ENCODE peak calls at places on chromosomes 13 and 19, in eight cellular contexts. One of them, this sample, is unnamed.

GRCh38 chr13:80259159-80259558 is 81.8 kb downstream of the SPRY2 start:
- DNase-seq in stomach: no peak
- DNase-seq in uterus: no peak
- DNase-seq in suprapubic skin: no peak
- DNase-seq in heart left ventricle: no peak
- DNase-seq in NB4: no peak
- DNase-seq in adrenal gland: no peak
- DNase-seq in esophagus squamous epithelium: no peak
- DNase-seq in this sample: peak

GRCh38 chr13:33286143-33286542 is 588 bp upstream of the STARD13 start:
- DNase-seq in NB4: no peak
- DNase-seq in esophagus squamous epithelium: no peak
- DNase-seq in suprapubic skin: no peak
- DNase-seq in stomach: no peak
- DNase-seq in heart left ventricle: no peak
- DNase-seq in adrenal gland: no peak
- DNase-seq in uterus: no peak
- DNase-seq in this sample: no peak

GRCh38 chr13:34816118-34816517 is 126.0 kb upstream of the NBEA start:
- DNase-seq in esophagus squamous epithelium: no peak
- DNase-seq in NB4: no peak
- DNase-seq in heart left ventricle: no peak
- DNase-seq in uterus: no peak
- DNase-seq in adrenal gland: no peak
- DNase-seq in suprapubic skin: no peak
- DNase-seq in stomach: no peak
- DNase-seq in this sample: no peak

GRCh38 chr13:73874460-73874859 is 259.7 kb downstream of the KLF12 start:
- DNase-seq in heart left ventricle: no peak
- DNase-seq in adrenal gland: no peak
- DNase-seq in NB4: no peak
- DNase-seq in suprapubic skin: no peak
- DNase-seq in esophagus squamous epithelium: no peak
- DNase-seq in stomach: no peak
- DNase-seq in uterus: no peak
- DNase-seq in this sample: no peak

GRCh38 chr19:38970664-38971532 is 4.6 kb downstream of the FBXO17 start:
- DNase-seq in NB4: peak
- DNase-seq in esophagus squamous epithelium: no peak
- DNase-seq in heart left ventricle: no peak
- DNase-seq in stomach: no peak
- DNase-seq in adrenal gland: no peak
- DNase-seq in uterus: no peak
- DNase-seq in suprapubic skin: no peak
- DNase-seq in this sample: no peak

GRCh38 chr13:101751488-101751887 is 299.0 kb downstream of the ITGBL1 start:
- DNase-seq in uterus: no peak
- DNase-seq in stomach: no peak
- DNase-seq in NB4: peak
- DNase-seq in heart left ventricle: no peak
- DNase-seq in esophagus squamous epithelium: no peak
- DNase-seq in adrenal gland: no peak
- DNase-seq in suprapubic skin: no peak
- DNase-seq in this sample: no peak

GRCh38 chr19:18299654-18300053 is 18.2 kb upstream of the JUND start:
- DNase-seq in NB4: no peak
- DNase-seq in esophagus squamous epithelium: no peak
- DNase-seq in heart left ventricle: no peak
- DNase-seq in uterus: no peak
- DNase-seq in stomach: no peak
- DNase-seq in adrenal gland: no peak
- DNase-seq in suprapubic skin: no peak
- DNase-seq in this sample: no peak

GRCh38 chr13:30113531-30113930 is 193.8 kb downstream of the KATNAL1 start:
- DNase-seq in suprapubic skin: no peak
- DNase-seq in NB4: no peak
- DNase-seq in heart left ventricle: no peak
- DNase-seq in esophagus squamous epithelium: no peak
- DNase-seq in stomach: no peak
- DNase-seq in adrenal gland: no peak
- DNase-seq in uterus: no peak
- DNase-seq in this sample: no peak

GRCh38 chr19:54439174-54439851 is 9.7 kb upstream of the LENG8 start:
- DNase-seq in adrenal gland: peak
- DNase-seq in esophagus squamous epithelium: no peak
- DNase-seq in NB4: peak
- DNase-seq in heart left ventricle: no peak
- DNase-seq in stomach: peak
- DNase-seq in suprapubic skin: no peak
- DNase-seq in uterus: no peak
- DNase-seq in this sample: no peak

GRCh38 chr13:110509478-110509926 is 52.0 kb downstream of the RAB20 start:
- DNase-seq in esophagus squamous epithelium: no peak
- DNase-seq in heart left ventricle: peak
- DNase-seq in uterus: no peak
- DNase-seq in NB4: no peak
- DNase-seq in stomach: no peak
- DNase-seq in suprapubic skin: no peak
- DNase-seq in adrenal gland: no peak
- DNase-seq in this sample: no peak

GRCh38 chr19:56538761-56539263 is at the start of gene ZFP28:
- DNase-seq in uterus: peak
- DNase-seq in heart left ventricle: peak
- DNase-seq in NB4: no peak
- DNase-seq in stomach: no peak
- DNase-seq in esophagus squamous epithelium: peak
- DNase-seq in adrenal gland: no peak
- DNase-seq in suprapubic skin: peak
- DNase-seq in this sample: peak

GRCh38 chr13:21735621-21736401 is 64.9 kb downstream of the FGF9 start:
- DNase-seq in esophagus squamous epithelium: no peak
- DNase-seq in adrenal gland: peak
- DNase-seq in uterus: no peak
- DNase-seq in stomach: no peak
- DNase-seq in NB4: no peak
- DNase-seq in heart left ventricle: peak
- DNase-seq in suprapubic skin: no peak
- DNase-seq in this sample: no peak

GRCh38 chr13:103157434-103158145 is 91.4 kb upstream of the SLC10A2 start:
- DNase-seq in NB4: no peak
- DNase-seq in heart left ventricle: no peak
- DNase-seq in stomach: no peak
- DNase-seq in uterus: no peak
- DNase-seq in suprapubic skin: no peak
- DNase-seq in esophagus squamous epithelium: no peak
- DNase-seq in adrenal gland: no peak
- DNase-seq in this sample: no peak

GRCh38 chr13:21010621-21011020 is 50.8 kb downstream of the LATS2 start:
- DNase-seq in uterus: no peak
- DNase-seq in NB4: peak
- DNase-seq in heart left ventricle: no peak
- DNase-seq in esophagus squamous epithelium: no peak
- DNase-seq in stomach: no peak
- DNase-seq in suprapubic skin: no peak
- DNase-seq in adrenal gland: no peak
- DNase-seq in this sample: no peak

GRCh38 chr19:51111606-51112005 is 3.4 kb upstream of the CTU1 start:
- DNase-seq in suprapubic skin: no peak
- DNase-seq in esophagus squamous epithelium: no peak
- DNase-seq in stomach: no peak
- DNase-seq in heart left ventricle: no peak
- DNase-seq in NB4: peak
- DNase-seq in adrenal gland: no peak
- DNase-seq in uterus: no peak
- DNase-seq in this sample: no peak

GRCh38 chr13:31556376-31556775 is 182.9 kb upstream of the RXFP2 start:
- DNase-seq in NB4: no peak
- DNase-seq in adrenal gland: no peak
- DNase-seq in uterus: no peak
- DNase-seq in heart left ventricle: no peak
- DNase-seq in esophagus squamous epithelium: no peak
- DNase-seq in suprapubic skin: no peak
- DNase-seq in stomach: no peak
- DNase-seq in this sample: no peak

GRCh38 chr19:45450042-45450380 is 17.8 kb upstream of the FOSB start:
- DNase-seq in heart left ventricle: no peak
- DNase-seq in adrenal gland: no peak
- DNase-seq in uterus: no peak
- DNase-seq in stomach: no peak
- DNase-seq in NB4: no peak
- DNase-seq in esophagus squamous epithelium: no peak
- DNase-seq in suprapubic skin: no peak
- DNase-seq in this sample: no peak

GRCh38 chr19:45448887-45449299 is 18.9 kb upstream of the FOSB start:
- DNase-seq in adrenal gland: no peak
- DNase-seq in stomach: no peak
- DNase-seq in uterus: no peak
- DNase-seq in suprapubic skin: no peak
- DNase-seq in heart left ventricle: no peak
- DNase-seq in NB4: no peak
- DNase-seq in esophagus squamous epithelium: no peak
- DNase-seq in this sample: no peak

GRCh38 chr19:45448425-45448756 is 19.4 kb upstream of the FOSB start:
- DNase-seq in adrenal gland: no peak
- DNase-seq in heart left ventricle: no peak
- DNase-seq in stomach: no peak
- DNase-seq in uterus: no peak
- DNase-seq in NB4: no peak
- DNase-seq in esophagus squamous epithelium: no peak
- DNase-seq in suprapubic skin: no peak
- DNase-seq in this sample: no peak

GRCh38 chr19:45451850-45452387 is 15.9 kb upstream of the FOSB start:
- DNase-seq in esophagus squamous epithelium: no peak
- DNase-seq in adrenal gland: no peak
- DNase-seq in suprapubic skin: no peak
- DNase-seq in NB4: no peak
- DNase-seq in uterus: no peak
- DNase-seq in heart left ventricle: no peak
- DNase-seq in stomach: no peak
- DNase-seq in this sample: no peak

DNA sequence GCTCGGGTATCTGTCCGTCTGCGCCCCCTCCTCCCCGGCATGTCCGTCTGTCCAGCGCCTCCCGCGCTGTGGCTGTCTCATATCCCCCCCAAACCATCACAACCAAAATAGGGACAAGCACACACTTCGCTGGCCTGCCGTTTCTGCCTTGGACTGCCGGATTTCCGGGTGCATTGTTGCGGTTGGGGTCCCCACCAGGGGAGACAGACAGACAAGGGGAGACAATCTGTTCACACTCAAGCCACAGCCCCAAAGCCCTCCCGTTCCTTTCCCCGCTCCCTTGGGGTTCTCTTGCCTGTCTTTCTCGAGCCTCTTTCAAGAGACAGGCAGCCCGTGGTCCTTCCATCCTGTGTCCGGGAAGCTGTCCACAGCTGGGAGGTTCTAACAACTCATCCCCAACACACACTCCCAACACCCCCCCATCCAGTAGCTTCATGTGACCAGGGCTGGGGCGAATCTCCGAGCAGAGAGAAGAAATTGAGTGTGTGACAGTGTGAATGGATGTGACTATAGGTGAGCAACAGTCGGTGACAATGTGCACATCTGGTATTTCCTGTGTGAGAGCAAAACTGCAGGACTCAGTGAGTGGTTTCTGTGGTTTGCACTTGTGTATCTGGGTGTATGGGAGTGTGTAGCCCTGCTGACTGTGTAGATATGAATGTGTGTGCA is 16.5 kb upstream of the FOSB start:
- DNase-seq in stomach: peak
- DNase-seq in suprapubic skin: no peak
- DNase-seq in uterus: peak
- DNase-seq in NB4: peak
- DNase-seq in heart left ventricle: no peak
- DNase-seq in adrenal gland: no peak
- DNase-seq in esophagus squamous epithelium: no peak
- DNase-seq in this sample: peak
- TF ChIP-seq POLR2A in stomach: no peak
- TF ChIP-seq POLR2A in suprapubic skin: no peak
- TF ChIP-seq POLR2A in uterus: no peak
- TF ChIP-seq POLR2A in NB4: no peak
- TF ChIP-seq POLR2A in heart left ventricle: no peak
- TF ChIP-seq POLR2A in adrenal gland: no peak
- TF ChIP-seq POLR2A in esophagus squamous epithelium: no peak
- TF ChIP-seq POLR2A in this sample: no peak

DNA sequence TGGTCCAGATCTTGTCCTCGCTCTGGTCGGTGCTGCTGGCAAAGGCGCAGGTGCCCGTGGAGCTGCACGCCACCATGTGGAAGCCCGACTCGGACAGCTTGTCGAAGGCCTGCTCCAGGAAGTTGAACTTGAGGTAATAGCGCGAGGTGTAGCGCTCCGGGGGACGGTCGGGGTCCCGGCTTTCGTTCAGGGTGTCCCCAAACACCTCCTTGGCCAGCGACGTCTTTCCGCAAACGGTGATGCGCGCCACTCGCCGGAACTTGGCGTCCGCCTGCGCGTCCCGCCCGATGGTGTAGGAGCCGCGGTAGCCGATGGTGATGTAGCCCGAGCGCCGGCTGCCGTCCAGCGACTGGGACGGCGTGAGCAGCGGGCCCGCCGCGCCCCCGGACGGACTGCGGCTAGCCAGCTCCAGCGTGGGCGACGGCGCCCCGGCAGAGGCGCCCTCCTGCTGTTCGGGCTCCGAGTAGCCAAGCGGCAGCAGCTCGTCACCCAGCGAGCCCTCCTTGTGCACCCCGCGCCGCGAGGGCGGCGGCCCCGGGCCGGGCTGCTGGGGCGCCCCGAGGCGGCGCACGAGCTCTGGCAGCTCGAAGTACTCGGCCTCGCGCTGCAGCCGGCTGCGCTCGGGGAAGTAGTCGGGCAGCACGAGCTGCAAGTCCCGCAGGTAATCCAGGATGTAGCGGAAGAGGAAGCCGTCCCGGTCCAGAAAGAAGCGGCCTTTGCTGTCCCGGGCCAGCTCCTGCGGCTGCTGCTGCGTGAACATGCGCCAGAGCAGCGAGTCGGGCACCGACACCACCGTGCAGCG is 801 bp downstream of the KCTD12 start:
- DNase-seq in NB4: peak
- DNase-seq in esophagus squamous epithelium: peak
- DNase-seq in uterus: peak
- DNase-seq in heart left ventricle: peak
- DNase-seq in stomach: peak
- DNase-seq in adrenal gland: peak
- DNase-seq in suprapubic skin: peak
- DNase-seq in this sample: peak
- TF ChIP-seq CTCF in NB4: peak
- TF ChIP-seq CTCF in esophagus squamous epithelium: peak
- TF ChIP-seq CTCF in uterus: peak
- TF ChIP-seq CTCF in heart left ventricle: peak
- TF ChIP-seq CTCF in stomach: no peak
- TF ChIP-seq CTCF in adrenal gland: peak
- TF ChIP-seq CTCF in suprapubic skin: peak
- TF ChIP-seq CTCF in this sample: peak

GRCh38 chr13:90943961-90944360 is 403.5 kb upstream of the MIR17HG start:
- DNase-seq in esophagus squamous epithelium: no peak
- DNase-seq in heart left ventricle: no peak
- DNase-seq in stomach: no peak
- DNase-seq in uterus: no peak
- DNase-seq in NB4: no peak
- DNase-seq in suprapubic skin: no peak
- DNase-seq in adrenal gland: no peak
- DNase-seq in this sample: no peak
- TF ChIP-seq POLR2A in esophagus squamous epithelium: no peak
- TF ChIP-seq POLR2A in heart left ventricle: no peak
- TF ChIP-seq POLR2A in stomach: no peak
- TF ChIP-seq POLR2A in uterus: no peak
- TF ChIP-seq POLR2A in NB4: no peak
- TF ChIP-seq POLR2A in suprapubic skin: no peak
- TF ChIP-seq POLR2A in adrenal gland: no peak
- TF ChIP-seq POLR2A in this sample: no peak

GRCh38 chr19:14361824-14362223 is 19.4 kb upstream of the ADGRE5 start:
- DNase-seq in uterus: no peak
- DNase-seq in heart left ventricle: no peak
- DNase-seq in NB4: peak
- DNase-seq in suprapubic skin: no peak
- DNase-seq in stomach: no peak
- DNase-seq in adrenal gland: no peak
- DNase-seq in esophagus squamous epithelium: no peak
- DNase-seq in this sample: no peak
- TF ChIP-seq CTCF in uterus: peak
- TF ChIP-seq CTCF in heart left ventricle: peak
- TF ChIP-seq CTCF in NB4: peak
- TF ChIP-seq CTCF in suprapubic skin: no peak
- TF ChIP-seq CTCF in stomach: no peak
- TF ChIP-seq CTCF in adrenal gland: no peak
- TF ChIP-seq CTCF in esophagus squamous epithelium: no peak
- TF ChIP-seq CTCF in this sample: no peak

This sample was measured in Peyer's patch.